ENCODE peak calls at places on chromosomes 6 and 20, in ten cellular contexts. K, D, S, N, V, Q, Z, H, F and R are unnamed samples.

GRCh38 chr6:144582939-144583613 is 297.9 kb downstream of the UTRN start:
- DNase-seq in H (peak; percentile 42), N (no peak), Z (peak; percentile 30), K (no peak), D (peak; percentile 55), V (peak; percentile 31), S (peak; percentile 26), F (no peak), Q (peak; percentile 20), R (no peak)

GRCh38 chr20:50788045-50788867 is 6.6 kb upstream of the BCAS4 start:
- DNase-seq in F (no peak), H (peak; percentile 81), S (no peak), D (peak; percentile 31), N (no peak), V (no peak), K (peak; percentile 58), Q (peak; percentile 87), Z (peak; percentile 68), R (no peak)

GRCh38 chr6:7111095-7111690 is 3.4 kb downstream of the RREB1 start:
- DNase-seq in K (no peak), D (no peak), Q (no peak), N (no peak), S (no peak), Z (no peak), F (no peak), H (no peak), V (no peak), R (no peak)

GRCh38 chr6:137231895-137232294 is 12.7 kb upstream of the IFNGR1 start:
- DNase-seq in Q (no peak), Z (no peak), D (no peak), S (no peak), K (no peak), N (no peak), V (no peak), F (no peak), H (no peak), R (no peak)

GRCh38 chr6:27667016-27667415 is 194.1 kb upstream of the ZNF184 start:
- DNase-seq in Q (no peak), S (no peak), K (no peak), Z (no peak), V (no peak), N (no peak), H (no peak), F (no peak), D (no peak), R (no peak)

GRCh38 chr6:43334466-43335095 is 26.0 kb upstream of the CRIP3 start:
- DNase-seq in K (no peak), V (no peak), H (peak; percentile 67), Z (peak; percentile 69), Q (peak; percentile 71), N (no peak), D (no peak), S (no peak), F (no peak), R (no peak)

GRCh38 chr6:166586424-166587156 is at the start of gene RAMACL:
- DNase-seq in F (peak; percentile 54), D (no peak), V (peak; percentile 32), Q (no peak), S (no peak), Z (no peak), N (no peak), K (no peak), H (no peak), R (no peak)

GRCh38 chr6:160972111-160972510 is 19.5 kb upstream of the MAP3K4 start:
- DNase-seq in N (no peak), S (no peak), V (no peak), H (peak; percentile 97), Z (peak; percentile 97), F (no peak), D (no peak), Q (peak; percentile 85), K (no peak), R (no peak)

GRCh38 chr6:111829581-111829980 is 43.7 kb downstream of the FYN start:
- DNase-seq in N (no peak), F (no peak), H (no peak), D (no peak), S (no peak), Q (no peak), V (no peak), Z (no peak), K (no peak), R (no peak)

GRCh38 chr20:51562027-51562333 is 19.5 kb upstream of the NFATC2 start:
- DNase-seq in D (no peak), Z (peak; percentile 19), N (no peak), K (no peak), V (no peak), Q (peak; percentile 20), F (no peak), H (no peak), S (no peak), R (no peak)

GRCh38 chr20:31813611-31814010 is 5.5 kb upstream of the MYLK2 start:
- DNase-seq in V (no peak), Z (no peak), D (no peak), H (no peak), N (no peak), Q (no peak), K (no peak), S (no peak), F (no peak), R (no peak)

GRCh38 chr6:30824698-30825097 is 59.6 kb upstream of the DDR1 start:
- DNase-seq in D (no peak), Z (no peak), Q (no peak), S (no peak), K (no peak), N (no peak), H (no peak), V (no peak), F (no peak), R (no peak)

GRCh38 chr20:35939264-35939663 is 15.0 kb downstream of the SCAND1 start:
- DNase-seq in Z (peak; percentile 13), S (no peak), H (no peak), N (no peak), D (no peak), K (no peak), Q (no peak), F (no peak), V (no peak), R (no peak)

GRCh38 chr6:162750776-162751175 is 23.0 kb downstream of the PACRG start:
- DNase-seq in H (peak; percentile 62), Q (peak; percentile 1), V (no peak), K (no peak), D (no peak), F (no peak), Z (peak; percentile 2), S (no peak), N (no peak), R (no peak)

GRCh38 chr20:50930139-50931047 is 844 bp downstream of the ADNP start:
- DNase-seq in D (peak; percentile 57), H (no peak), K (peak; percentile 34), Z (no peak), S (peak; percentile 37), F (no peak), V (peak; percentile 31), N (no peak), Q (no peak), R (no peak)

GRCh38 chr6:144215402-144215931 is 65.2 kb downstream of the STX11 start:
- DNase-seq in Q (peak; percentile 46), V (peak; percentile 16), D (peak; percentile 62), H (peak; percentile 56), S (peak; percentile 30), Z (no peak), F (no peak), N (no peak), K (no peak), R (no peak)

GRCh38 chr6:57423468-57423867 is 106.0 kb downstream of the PRIM2 start:
- DNase-seq in D (no peak), V (no peak), H (no peak), Z (no peak), F (no peak), N (no peak), Q (no peak), K (no peak), S (no peak), R (no peak)

GRCh38 chr6:215335-216034 is 76.8 kb upstream of the DUSP22 start:
- DNase-seq in N (no peak), S (no peak), F (no peak), Q (peak; percentile 24), H (peak; percentile 38), K (no peak), V (peak; percentile 57), Z (peak; percentile 39), D (peak; percentile 54), R (no peak)

GRCh38 chr6:15689586-15690450 is 27.0 kb upstream of the DTNBP1 start:
- DNase-seq in Q (peak; percentile 58), S (no peak), V (no peak), H (peak; percentile 10), D (no peak), K (no peak), N (no peak), Z (no peak), F (no peak), R (no peak)

GRCh38 chr6:156395276-156395675 is 381.9 kb upstream of the ARID1B start:
- DNase-seq in S (no peak), Q (no peak), Z (no peak), H (no peak), K (no peak), F (no peak), N (no peak), V (peak; percentile 31), D (no peak), R (no peak)

GRCh38 chr6:26459023-26459810 is 1.5 kb downstream of the BTN2A1 start:
- DNase-seq in K (no peak), Z (peak; percentile 34), V (no peak), N (no peak), F (no peak), Q (peak; percentile 14), D (no peak), S (no peak), H (no peak), R (no peak)

GRCh38 chr6:109188115-109188411 is 92.8 kb downstream of the CEP57L1 start:
- DNase-seq in D (no peak), V (no peak), H (no peak), Q (no peak), K (no peak), F (no peak), N (no peak), S (no peak), Z (no peak), R (no peak)
- TF ChIP-seq CTCF in D (peak; percentile 3), V (no peak), H (no peak), Q (no peak), K (no peak), F (no peak), N (no peak), S (no peak), Z (no peak), R (peak; percentile 0)

GRCh38 chr20:40471261-40471629 is 217.8 kb downstream of the MAFB start:
- DNase-seq in F (no peak), K (no peak), Z (no peak), H (peak; percentile 27), Q (no peak), V (no peak), D (no peak), N (no peak), S (no peak), R (no peak)
- TF ChIP-seq CTCF in F (peak; percentile 26), K (no peak), Z (no peak), H (peak; percentile 25), Q (no peak), V (no peak), D (no peak), N (no peak), S (peak; percentile 11), R (peak; percentile 53)

GRCh38 chr6:108114861-108115597 is 40.5 kb upstream of the OSTM1 start:
- DNase-seq in Q (peak; percentile 69), D (peak; percentile 82), K (peak; percentile 32), V (no peak), N (no peak), F (no peak), Z (peak; percentile 55), H (peak; percentile 67), S (peak; percentile 65), R (peak; percentile 74)
- TF ChIP-seq CTCF in Q (peak; percentile 29), D (no peak), K (no peak), V (no peak), N (no peak), F (no peak), Z (no peak), H (no peak), S (peak; percentile 11), R (peak; percentile 69)

GRCh38 chr6:41071923-41072835 is at the start of gene OARD1:
- DNase-seq in H (peak; percentile 84), V (peak; percentile 100), F (peak; percentile 100), Z (no peak), K (peak; percentile 100), D (peak; percentile 99), S (peak; percentile 100), Q (peak; percentile 100), N (peak; percentile 98), R (peak; percentile 100)
- TF ChIP-seq CTCF in H (no peak), V (no peak), F (no peak), Z (peak; percentile 0), K (no peak), D (no peak), S (no peak), Q (no peak), N (no peak), R (no peak)